ENCODE peak calls at places on chromosomes 2 and 18, in nine cellular contexts. S is AG08395, Q is NB4, F is upper lobe of right lung, H is iris pigment epithelial cell, J is NCI-H226, D is mesenchymal stem cell, E is RKO, Y is AML-193. L is an unnamed sample.

GRCh38 chr2:54558188-54558975 is 102.3 kb downstream of the SPTBN1 start:
- DNase-seq in S (peak), Q (peak), F (peak), H (peak), J (peak), D (peak), E (peak), Y (peak), L (peak)

GRCh38 chr2:21657475-21657874 is 533.7 kb downstream of the TDRD15 start:
- DNase-seq in S (no peak), Q (peak), F (no peak), H (peak), J (peak), D (no peak), E (no peak), Y (no peak), L (no peak)

GRCh38 chr2:53970095-53970897 is 497 bp downstream of the PSME4 start:
- DNase-seq in S (peak), Q (peak), F (no peak), H (peak), J (peak), D (peak), E (peak), Y (peak), L (peak)

GRCh38 chr18:24176727-24177416 is 38.0 kb downstream of the CABYR start:
- DNase-seq in S (peak), Q (peak), F (peak), H (peak), J (peak), D (peak), E (peak), Y (peak), L (no peak)

GRCh38 chr2:170369894-170370293 is 191.9 kb downstream of the MYO3B start:
- DNase-seq in S (peak), Q (peak), F (no peak), H (peak), J (no peak), D (peak), E (peak), Y (peak), L (no peak)

GRCh38 chr2:145739679-145740078 is 1219.8 kb upstream of the ZEB2 start:
- DNase-seq in S (no peak), Q (no peak), F (no peak), H (no peak), J (no peak), D (no peak), E (no peak), Y (no peak), L (no peak)

GRCh38 chr2:240303896-240304745 is 131.3 kb upstream of the GPC1 start:
- DNase-seq in S (no peak), Q (no peak), F (peak), H (no peak), J (no peak), D (no peak), E (no peak), Y (no peak), L (no peak)

GRCh38 chr2:136131961-136132839 is 14.3 kb upstream of the CXCR4 start:
- DNase-seq in S (no peak), Q (peak), F (no peak), H (no peak), J (no peak), D (no peak), E (no peak), Y (no peak), L (no peak)

GRCh38 chr2:42385225-42385624 is 24.2 kb upstream of the COX7A2L start:
- DNase-seq in S (no peak), Q (no peak), F (no peak), H (no peak), J (no peak), D (peak), E (no peak), Y (no peak), L (no peak)

GRCh38 chr2:105776560-105776928 is 31.8 kb downstream of the NCK2 start:
- DNase-seq in S (no peak), Q (no peak), F (no peak), H (no peak), J (no peak), D (no peak), E (no peak), Y (peak), L (no peak)

GRCh38 chr2:61436092-61436491 is 34.8 kb downstream of the USP34 start:
- DNase-seq in S (no peak), Q (no peak), F (no peak), H (peak), J (no peak), D (peak), E (no peak), Y (no peak), L (no peak)

L was measured in astrocyte.